ENCODE peak calls at places on chromosomes 16 and 17, in six cellular contexts. One of them, this sample, is unnamed.

GRCh38 chr16:1820096-1820972 is 6.3 kb downstream of the HAGH start:
- DNase-seq in HFF-Myc: no peak
- DNase-seq in heart right ventricle: no peak
- DNase-seq in RWPE1: no peak
- DNase-seq in psoas muscle: no peak
- DNase-seq in uterus: no peak
- DNase-seq in this sample: no peak

GRCh38 chr16:58018803-58019202 is 6.8 kb upstream of the MMP15 start:
- DNase-seq in uterus: no peak
- DNase-seq in RWPE1: no peak
- DNase-seq in heart right ventricle: no peak
- DNase-seq in psoas muscle: no peak
- DNase-seq in HFF-Myc: no peak
- DNase-seq in this sample: no peak

GRCh38 chr16:54208262-54208661 is 78.3 kb downstream of the IRX3 start:
- DNase-seq in psoas muscle: no peak
- DNase-seq in heart right ventricle: no peak
- DNase-seq in uterus: no peak
- DNase-seq in RWPE1: no peak
- DNase-seq in HFF-Myc: no peak
- DNase-seq in this sample: no peak

GRCh38 chr16:88472637-88473205 is 19.6 kb downstream of the ZFPM1 start:
- DNase-seq in heart right ventricle: peak; percentile 46
- DNase-seq in RWPE1: no peak
- DNase-seq in HFF-Myc: no peak
- DNase-seq in uterus: peak; percentile 63
- DNase-seq in psoas muscle: no peak
- DNase-seq in this sample: no peak

GRCh38 chr17:80112471-80113032 is 11.2 kb downstream of the GAA start:
- DNase-seq in heart right ventricle: no peak
- DNase-seq in psoas muscle: no peak
- DNase-seq in HFF-Myc: no peak
- DNase-seq in uterus: no peak
- DNase-seq in RWPE1: no peak
- DNase-seq in this sample: no peak

GRCh38 chr16:62068747-62069146 is 32.5 kb upstream of the CDH8 start:
- DNase-seq in heart right ventricle: no peak
- DNase-seq in uterus: no peak
- DNase-seq in HFF-Myc: no peak
- DNase-seq in psoas muscle: no peak
- DNase-seq in RWPE1: peak; percentile 5
- DNase-seq in this sample: no peak

GRCh38 chr17:45190503-45191282 is 29.0 kb downstream of the HEXIM2 start:
- DNase-seq in psoas muscle: no peak
- DNase-seq in HFF-Myc: no peak
- DNase-seq in uterus: no peak
- DNase-seq in RWPE1: no peak
- DNase-seq in heart right ventricle: no peak
- DNase-seq in this sample: no peak

GRCh38 chr17:14318906-14319205 is 18.0 kb downstream of the HS3ST3B1 start:
- DNase-seq in heart right ventricle: no peak
- DNase-seq in uterus: no peak
- DNase-seq in HFF-Myc: no peak
- DNase-seq in psoas muscle: no peak
- DNase-seq in RWPE1: no peak
- DNase-seq in this sample: no peak

GRCh38 chr16:87625241-87625797 is 23.0 kb downstream of the JPH3 start:
- DNase-seq in uterus: no peak
- DNase-seq in HFF-Myc: no peak
- DNase-seq in RWPE1: no peak
- DNase-seq in psoas muscle: no peak
- DNase-seq in heart right ventricle: no peak
- DNase-seq in this sample: no peak

GRCh38 chr17:55708575-55708974 is 14.1 kb downstream of the TMEM100 start:
- DNase-seq in uterus: no peak
- DNase-seq in HFF-Myc: no peak
- DNase-seq in RWPE1: no peak
- DNase-seq in heart right ventricle: no peak
- DNase-seq in psoas muscle: no peak
- DNase-seq in this sample: no peak

GRCh38 chr17:72126575-72127486 is 6.0 kb downstream of the SOX9 start:
- DNase-seq in psoas muscle: no peak
- DNase-seq in uterus: no peak
- DNase-seq in heart right ventricle: no peak
- DNase-seq in HFF-Myc: no peak
- DNase-seq in RWPE1: peak; percentile 54
- DNase-seq in this sample: no peak

GRCh38 chr17:1180958-1181768 is 1.4 kb upstream of the ABR start:
- DNase-seq in psoas muscle: no peak
- DNase-seq in uterus: no peak
- DNase-seq in RWPE1: no peak
- DNase-seq in HFF-Myc: no peak
- DNase-seq in heart right ventricle: no peak
- DNase-seq in this sample: no peak

GRCh38 chr16:81616321-81617020 is 162.6 kb upstream of the PLCG2 start:
- DNase-seq in psoas muscle: peak; percentile 72
- DNase-seq in uterus: peak; percentile 43
- DNase-seq in RWPE1: no peak
- DNase-seq in HFF-Myc: no peak
- DNase-seq in heart right ventricle: peak; percentile 74
- DNase-seq in this sample: no peak

GRCh38 chr16:73228649-73229048 is 180.7 kb upstream of the ZFHX3 start:
- DNase-seq in uterus: peak; percentile 53
- DNase-seq in RWPE1: no peak
- DNase-seq in HFF-Myc: peak; percentile 6
- DNase-seq in psoas muscle: no peak
- DNase-seq in heart right ventricle: no peak
- DNase-seq in this sample: no peak

GRCh38 chr17:81126281-81127132 is 38.8 kb upstream of the PVALEF start:
- DNase-seq in heart right ventricle: no peak
- DNase-seq in psoas muscle: no peak
- DNase-seq in HFF-Myc: no peak
- DNase-seq in RWPE1: no peak
- DNase-seq in uterus: no peak
- DNase-seq in this sample: no peak

GRCh38 chr17:30550512-30551273 is 73.5 kb downstream of the GOSR1 start:
- DNase-seq in uterus: no peak
- DNase-seq in RWPE1: peak; percentile 11
- DNase-seq in HFF-Myc: peak; percentile 6
- DNase-seq in heart right ventricle: no peak
- DNase-seq in psoas muscle: no peak
- DNase-seq in this sample: no peak

GRCh38 chr17:19000531-19001011 is 4.0 kb downstream of the FAM83G start:
- DNase-seq in HFF-Myc: no peak
- DNase-seq in heart right ventricle: no peak
- DNase-seq in psoas muscle: peak; percentile 38
- DNase-seq in RWPE1: peak; percentile 89
- DNase-seq in uterus: no peak
- DNase-seq in this sample: no peak

GRCh38 chr16:539901-540530 is 12.5 kb downstream of the CAPN15 start:
- DNase-seq in heart right ventricle: no peak
- DNase-seq in HFF-Myc: no peak
- DNase-seq in RWPE1: no peak
- DNase-seq in uterus: no peak
- DNase-seq in psoas muscle: no peak
- DNase-seq in this sample: no peak
- TF ChIP-seq CTCF in heart right ventricle: no peak
- TF ChIP-seq CTCF in HFF-Myc: no peak
- TF ChIP-seq CTCF in RWPE1: no peak
- TF ChIP-seq CTCF in uterus: no peak
- TF ChIP-seq CTCF in psoas muscle: no peak
- TF ChIP-seq CTCF in this sample: no peak

GRCh38 chr16:12215302-12216105 is 239.0 kb downstream of the SNX29 start:
- DNase-seq in HFF-Myc: no peak
- DNase-seq in heart right ventricle: no peak
- DNase-seq in RWPE1: no peak
- DNase-seq in psoas muscle: no peak
- DNase-seq in uterus: no peak
- DNase-seq in this sample: no peak
- TF ChIP-seq CTCF in HFF-Myc: peak; percentile 46
- TF ChIP-seq CTCF in heart right ventricle: no peak
- TF ChIP-seq CTCF in RWPE1: no peak
- TF ChIP-seq CTCF in psoas muscle: no peak
- TF ChIP-seq CTCF in uterus: no peak
- TF ChIP-seq CTCF in this sample: peak; percentile 63

GRCh38 chr17:48814504-48814903 is 2.5 kb downstream of the TTLL6 start:
- DNase-seq in HFF-Myc: no peak
- DNase-seq in uterus: peak; percentile 22
- DNase-seq in RWPE1: peak; percentile 80
- DNase-seq in psoas muscle: peak; percentile 28
- DNase-seq in heart right ventricle: no peak
- DNase-seq in this sample: no peak
- TF ChIP-seq CTCF in HFF-Myc: peak; percentile 83
- TF ChIP-seq CTCF in uterus: peak; percentile 57
- TF ChIP-seq CTCF in RWPE1: peak; percentile 67
- TF ChIP-seq CTCF in psoas muscle: peak; percentile 83
- TF ChIP-seq CTCF in heart right ventricle: peak; percentile 59
- TF ChIP-seq CTCF in this sample: peak; percentile 81

GRCh38 chr17:64390066-64390465 is 594 bp downstream of the PECAM1 start:
- DNase-seq in HFF-Myc: no peak
- DNase-seq in RWPE1: no peak
- DNase-seq in uterus: no peak
- DNase-seq in heart right ventricle: no peak
- DNase-seq in psoas muscle: no peak
- DNase-seq in this sample: no peak
- TF ChIP-seq CTCF in HFF-Myc: no peak
- TF ChIP-seq CTCF in RWPE1: no peak
- TF ChIP-seq CTCF in uterus: no peak
- TF ChIP-seq CTCF in heart right ventricle: no peak
- TF ChIP-seq CTCF in psoas muscle: no peak
- TF ChIP-seq CTCF in this sample: no peak

GRCh38 chr16:84710686-84711085 is 10.9 kb downstream of the USP10 start:
- DNase-seq in psoas muscle: no peak
- DNase-seq in HFF-Myc: no peak
- DNase-seq in uterus: no peak
- DNase-seq in heart right ventricle: no peak
- DNase-seq in RWPE1: no peak
- DNase-seq in this sample: no peak

GRCh38 chr16:84703671-84704070 is 3.9 kb downstream of the USP10 start:
- DNase-seq in heart right ventricle: no peak
- DNase-seq in RWPE1: no peak
- DNase-seq in HFF-Myc: no peak
- DNase-seq in psoas muscle: no peak
- DNase-seq in uterus: no peak
- DNase-seq in this sample: peak; percentile 24

GRCh38 chr16:84709609-84710008 is 9.8 kb downstream of the USP10 start:
- DNase-seq in psoas muscle: no peak
- DNase-seq in uterus: no peak
- DNase-seq in RWPE1: no peak
- DNase-seq in HFF-Myc: no peak
- DNase-seq in heart right ventricle: no peak
- DNase-seq in this sample: no peak

GRCh38 chr16:84704253-84704652 is 4.5 kb downstream of the USP10 start:
- DNase-seq in uterus: no peak
- DNase-seq in heart right ventricle: no peak
- DNase-seq in psoas muscle: no peak
- DNase-seq in RWPE1: no peak
- DNase-seq in HFF-Myc: no peak
- DNase-seq in this sample: peak; percentile 15

GRCh38 chr16:84706856-84707255 is 7.1 kb downstream of the USP10 start:
- DNase-seq in uterus: no peak
- DNase-seq in RWPE1: no peak
- DNase-seq in psoas muscle: no peak
- DNase-seq in HFF-Myc: no peak
- DNase-seq in heart right ventricle: no peak
- DNase-seq in this sample: no peak
- TF ChIP-seq CTCF in uterus: no peak
- TF ChIP-seq CTCF in RWPE1: no peak
- TF ChIP-seq CTCF in psoas muscle: no peak
- TF ChIP-seq CTCF in HFF-Myc: no peak
- TF ChIP-seq CTCF in heart right ventricle: no peak
- TF ChIP-seq CTCF in this sample: no peak

GRCh38 chr17:76537288-76537577 is 276 bp downstream of the CYGB start:
- DNase-seq in HFF-Myc: no peak
- DNase-seq in psoas muscle: peak; percentile 59
- DNase-seq in uterus: peak; percentile 54
- DNase-seq in RWPE1: no peak
- DNase-seq in heart right ventricle: peak; percentile 68
- DNase-seq in this sample: no peak

GRCh38 chr17:76535788-76536510 is 1.6 kb downstream of the CYGB start:
- DNase-seq in psoas muscle: peak; percentile 9
- DNase-seq in HFF-Myc: no peak
- DNase-seq in RWPE1: no peak
- DNase-seq in heart right ventricle: no peak
- DNase-seq in uterus: no peak
- DNase-seq in this sample: no peak

GRCh38 chr17:76534831-76535732 is 2.4 kb downstream of the CYGB start:
- DNase-seq in HFF-Myc: no peak
- DNase-seq in uterus: no peak
- DNase-seq in RWPE1: no peak
- DNase-seq in heart right ventricle: peak; percentile 23
- DNase-seq in psoas muscle: peak; percentile 8
- DNase-seq in this sample: no peak

GRCh38 chr17:76537578-76538280 is at the start of gene CYGB:
- DNase-seq in uterus: peak; percentile 53
- DNase-seq in psoas muscle: peak; percentile 61
- DNase-seq in RWPE1: no peak
- DNase-seq in HFF-Myc: no peak
- DNase-seq in heart right ventricle: peak; percentile 78
- DNase-seq in this sample: no peak

GRCh38 chr17:76536511-76537287 is 810 bp downstream of the CYGB start:
- DNase-seq in HFF-Myc: no peak
- DNase-seq in uterus: no peak
- DNase-seq in psoas muscle: no peak
- DNase-seq in RWPE1: no peak
- DNase-seq in heart right ventricle: no peak
- DNase-seq in this sample: no peak
- TF ChIP-seq CTCF in HFF-Myc: no peak
- TF ChIP-seq CTCF in uterus: no peak
- TF ChIP-seq CTCF in psoas muscle: no peak
- TF ChIP-seq CTCF in RWPE1: no peak
- TF ChIP-seq CTCF in heart right ventricle: no peak
- TF ChIP-seq CTCF in this sample: no peak